ENCODE peak calls at places on chromosomes 16 and 17, in seven cellular contexts. D is DND-41, U is suprapubic skin, V is OCI-LY7, K is A549, M is neural progenitor cell, Y is A673. P is an unnamed sample. For H3K4me1, the result is how much of the 10 kb centered on the place peaks cover.

GRCh38 chr16:20637247-20637646 is 60.2 kb downstream of the ACSM1 start:
- DNase-seq in Y (no peak), U (no peak), D (no peak), V (no peak), M (no peak), K (no peak), P (no peak)

GRCh38 chr17:46832306-46832895 is 13.9 kb upstream of the WNT3 start:
- DNase-seq in K (no peak), U (no peak), V (no peak), D (no peak), M (peak), Y (no peak), P (no peak)

GRCh38 chr16:75250089-75250808 is 1.2 kb downstream of the BCAR1 start:
- DNase-seq in V (no peak), Y (no peak), U (no peak), D (no peak), M (no peak), K (no peak), P (peak)

GRCh38 chr16:2799852-2800226 is 1.6 kb downstream of the PRSS41 start:
- DNase-seq in M (no peak), K (peak), V (no peak), U (no peak), D (no peak), Y (no peak), P (no peak)

GRCh38 chr17:46834846-46835245 is 16.4 kb upstream of the WNT3 start:
- DNase-seq in Y (no peak), D (no peak), V (no peak), U (no peak), K (no peak), M (no peak), P (no peak)

GRCh38 chr16:35525979-35526590 is 2066.7 kb downstream of the TP53TG3F start:
- DNase-seq in Y (no peak), K (peak), V (no peak), D (no peak), U (no peak), M (no peak), P (no peak)

GRCh38 chr17:73156887-73157870 is 7.6 kb upstream of the SSTR2 start:
- DNase-seq in M (peak), V (no peak), Y (peak), D (no peak), U (no peak), K (no peak), P (no peak)

GRCh38 chr17:17728550-17729251 is 47.4 kb downstream of the RAI1 start:
- DNase-seq in M (no peak), U (no peak), K (peak), D (no peak), V (no peak), Y (no peak), P (no peak)

GRCh38 chr16:81263470-81264200 is 25.1 kb downstream of the BCO1 start:
- DNase-seq in V (no peak), Y (no peak), U (no peak), M (no peak), D (no peak), K (no peak), P (no peak)

GRCh38 chr16:81266680-81267095 is 28.2 kb downstream of the BCO1 start:
- DNase-seq in U (no peak), K (no peak), Y (no peak), D (peak), V (no peak), M (no peak), P (no peak)

GRCh38 chr16:81265052-81265451 is 26.6 kb downstream of the BCO1 start:
- DNase-seq in M (no peak), K (no peak), D (no peak), Y (no peak), U (no peak), V (no peak), P (no peak)

GRCh38 chr16:81264386-81264785 is 25.9 kb downstream of the BCO1 start:
- DNase-seq in Y (no peak), D (no peak), V (no peak), M (no peak), U (no peak), K (no peak), P (no peak)

DNA sequence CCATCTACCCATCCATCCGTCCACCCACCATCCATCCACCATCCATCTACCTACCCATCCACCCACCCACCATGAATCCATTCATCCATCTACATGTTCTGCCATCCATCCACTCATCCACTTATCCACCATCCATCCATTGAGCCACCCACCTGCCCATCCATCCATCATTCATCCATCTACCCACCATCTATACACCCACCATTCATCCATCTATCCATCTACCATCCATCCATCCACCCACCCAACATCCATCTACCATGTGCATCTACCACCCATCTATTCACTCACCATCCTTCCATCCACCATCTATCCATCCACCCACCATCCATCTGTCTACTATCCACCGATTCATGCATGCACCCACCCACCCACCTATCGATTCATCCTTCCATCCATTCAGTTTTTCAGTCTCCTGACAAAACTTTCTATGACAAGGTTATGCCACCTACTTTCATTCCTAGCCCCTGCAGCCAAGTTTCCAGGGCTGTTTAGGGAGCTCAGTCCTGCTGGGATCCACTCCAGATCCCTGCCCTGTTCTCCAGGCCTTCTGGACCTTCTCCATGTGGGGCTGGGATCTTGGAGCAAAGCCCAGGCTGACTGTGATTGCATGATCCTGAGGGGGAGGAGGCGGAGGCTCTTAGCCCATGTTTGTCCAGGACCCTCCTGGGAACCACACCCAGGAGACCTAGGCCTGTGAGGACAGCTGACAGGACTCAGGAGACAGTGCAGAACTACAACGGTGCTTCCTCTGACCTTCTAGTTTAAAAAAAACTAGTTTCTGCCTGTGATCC is 27.4 kb downstream of the BCO1 start:
- DNase-seq in K (no peak), Y (no peak), M (no peak), U (no peak), D (no peak), V (no peak), P (peak)
- H3K27ac ChIP-seq in K (no peak), Y (no peak), M (no peak), U (peak), D (no peak), V (no peak), P (peak)

DNA sequence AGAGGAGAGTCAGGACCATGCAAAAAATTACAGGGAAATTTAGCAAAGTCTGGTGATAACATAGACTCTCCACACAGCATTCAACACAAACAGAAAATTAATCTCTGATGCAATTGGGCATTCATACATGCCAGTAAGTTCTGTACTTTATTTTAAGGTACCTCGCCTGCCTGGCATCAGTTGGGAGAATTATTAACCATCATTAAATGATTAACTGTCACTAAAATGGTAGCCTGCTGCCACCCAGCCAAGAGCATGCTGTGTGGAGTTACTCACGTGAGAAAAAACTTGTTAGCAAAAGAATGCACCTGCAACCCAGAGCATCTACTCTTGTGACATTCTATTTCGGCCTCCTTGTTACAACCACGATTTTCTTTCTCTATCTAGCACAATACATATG is 117.2 kb downstream of the GRIN2A start:
- DNase-seq in M (no peak), V (no peak), D (no peak), U (no peak), Y (no peak), K (no peak), P (no peak)
- TF ChIP-seq CTCF in M (no peak), V (no peak), D (no peak), U (no peak), Y (no peak), K (no peak), P (no peak)

GRCh38 chr16:11251525-11252481 is 4.2 kb downstream of the SOCS1 start:
- DNase-seq in M (no peak), K (no peak), V (no peak), Y (no peak), U (no peak), D (peak), P (no peak)

GRCh38 chr16:11248133-11248532 is 7.9 kb downstream of the SOCS1 start:
- DNase-seq in K (no peak), D (no peak), U (no peak), Y (no peak), V (no peak), M (no peak), P (no peak)

GRCh38 chr16:11249233-11250061 is 6.6 kb downstream of the SOCS1 start:
- DNase-seq in Y (no peak), K (no peak), M (no peak), V (no peak), U (no peak), D (peak), P (no peak)

GRCh38 chr16:11250786-11251524 is 5.0 kb downstream of the SOCS1 start:
- DNase-seq in Y (no peak), D (peak), V (no peak), U (no peak), M (no peak), K (no peak), P (no peak)

GRCh38 chr16:11250091-11250785 is 5.8 kb downstream of the SOCS1 start:
- DNase-seq in D (peak), Y (no peak), U (no peak), K (no peak), V (no peak), M (no peak), P (no peak)
- H3K4me1 ChIP-seq in D (under half), Y (under half), U (under half), K (under half), V (under half), M (under half), P (under half)

GRCh38 chr17:6668219-6668618 is 16.7 kb downstream of the C17orf100 start:
- DNase-seq in M (no peak), U (no peak), V (no peak), K (no peak), Y (no peak), D (no peak), P (no peak)

GRCh38 chr17:6667516-6667915 is 16.0 kb downstream of the C17orf100 start:
- DNase-seq in Y (no peak), V (no peak), D (no peak), M (no peak), U (no peak), K (no peak), P (no peak)

GRCh38 chr17:6668727-6669425 is 17.3 kb downstream of the C17orf100 start:
- DNase-seq in M (no peak), V (no peak), U (peak), Y (no peak), D (no peak), K (no peak), P (no peak)

GRCh38 chr17:6666077-6666521 is 14.5 kb downstream of the C17orf100 start:
- DNase-seq in D (peak), U (no peak), V (peak), Y (peak), M (peak), K (peak), P (peak)

DNA sequence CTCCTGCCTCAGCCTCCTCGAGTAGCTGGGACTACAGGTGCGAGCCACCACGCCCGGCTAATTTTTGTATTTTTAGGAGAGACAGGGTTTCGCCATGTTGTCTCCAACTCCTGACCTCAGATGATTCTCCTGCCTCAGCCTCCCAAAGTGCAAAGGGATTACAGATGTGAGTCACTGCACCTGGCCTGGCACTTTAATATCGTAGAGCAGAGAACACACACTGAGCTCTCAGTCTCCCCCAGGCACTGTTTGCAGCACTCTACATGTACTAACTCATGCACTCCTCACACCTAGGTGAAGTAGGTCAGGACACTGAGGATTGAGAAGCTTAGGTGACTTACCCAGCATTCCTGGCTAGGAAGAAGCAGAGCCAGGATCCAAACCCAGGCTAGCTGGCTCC is 15.0 kb downstream of the C17orf100 start:
- DNase-seq in U (no peak), K (no peak), D (no peak), Y (no peak), V (no peak), M (no peak), P (no peak)
- H3K27ac ChIP-seq in U (peak), K (no peak), D (no peak), Y (no peak), V (no peak), M (no peak), P (no peak)